ENCODE peak calls at places on chromosomes 3 and 15, in eight cellular contexts. N, O, R, F, Q, M, L and T are unnamed samples.

GRCh38 chr15:59274126-59274970 is 67.7 kb downstream of the LDHAL6B start:
- DNase-seq in N (no peak), O (no peak), R (no peak), F (no peak), Q (no peak), M (no peak), L (no peak), T (no peak)

GRCh38 chr3:196654006-196654405 is 14.5 kb downstream of the NRROS start:
- DNase-seq in N (no peak), O (no peak), R (no peak), F (no peak), Q (no peak), M (no peak), L (no peak), T (no peak)

GRCh38 chr15:85530079-85530478 is 149.7 kb downstream of the AKAP13 start:
- DNase-seq in N (no peak), O (no peak), R (no peak), F (no peak), Q (no peak), M (no peak), L (no peak), T (no peak)

GRCh38 chr3:40079845-40080240 is 229.7 kb upstream of the EIF1B start:
- DNase-seq in N (no peak), O (no peak), R (no peak), F (no peak), Q (no peak), M (no peak), L (no peak), T (no peak)

GRCh38 chr3:53709856-53710674 is 136.2 kb downstream of the CHDH start:
- DNase-seq in N (peak), O (peak), R (peak), F (peak), Q (peak), M (peak), L (peak), T (no peak)

GRCh38 chr3:125582707-125583106 is 12.6 kb downstream of the OSBPL11 start:
- DNase-seq in N (no peak), O (no peak), R (no peak), F (no peak), Q (no peak), M (no peak), L (no peak), T (no peak)

GRCh38 chr3:192482391-192482790 is 244.9 kb downstream of the FGF12 start:
- DNase-seq in N (no peak), O (no peak), R (no peak), F (no peak), Q (no peak), M (no peak), L (no peak), T (no peak)

GRCh38 chr3:179149239-179149887 is 1.2 kb downstream of the PIK3CA start:
- DNase-seq in N (peak), O (no peak), R (no peak), F (no peak), Q (peak), M (no peak), L (no peak), T (no peak)

GRCh38 chr15:29070471-29071192 is 184.9 kb downstream of the APBA2 start:
- DNase-seq in N (no peak), O (no peak), R (no peak), F (no peak), Q (no peak), M (no peak), L (no peak), T (no peak)

GRCh38 chr15:58666957-58667356 is 82.5 kb downstream of the ADAM10 start:
- DNase-seq in N (no peak), O (no peak), R (no peak), F (no peak), Q (no peak), M (peak), L (no peak), T (no peak)

GRCh38 chr3:134846943-134847342 is 51.9 kb downstream of the EPHB1 start:
- DNase-seq in N (no peak), O (peak), R (no peak), F (no peak), Q (no peak), M (peak), L (no peak), T (no peak)

GRCh38 chr3:146544929-146545528 is 622 bp upstream of the PLSCR1 start:
- DNase-seq in N (no peak), O (no peak), R (no peak), F (no peak), Q (no peak), M (no peak), L (no peak), T (no peak)

GRCh38 chr3:168085491-168086119 is 10.1 kb downstream of the GOLIM4 start:
- DNase-seq in N (no peak), O (no peak), R (no peak), F (no peak), Q (no peak), M (no peak), L (no peak), T (no peak)

GRCh38 chr15:57647791-57648130 is 56.1 kb downstream of the MYZAP start:
- DNase-seq in N (no peak), O (peak), R (peak), F (no peak), Q (no peak), M (no peak), L (no peak), T (no peak)

GRCh38 chr3:127629462-127630403 is 748 bp downstream of the PODXL2 start:
- DNase-seq in N (no peak), O (no peak), R (peak), F (no peak), Q (peak), M (no peak), L (no peak), T (no peak)

GRCh38 chr3:132448211-132448961 is 31.1 kb downstream of the DNAJC13 start:
- DNase-seq in N (no peak), O (no peak), R (peak), F (peak), Q (no peak), M (no peak), L (no peak), T (no peak)

GRCh38 chr3:159788987-159789386 is 199.6 kb upstream of the IL12A start:
- DNase-seq in N (no peak), O (no peak), R (no peak), F (no peak), Q (no peak), M (no peak), L (no peak), T (no peak)

GRCh38 chr15:64883097-64883581 is 28.6 kb upstream of the ANKDD1A start:
- DNase-seq in N (no peak), O (no peak), R (no peak), F (no peak), Q (no peak), M (no peak), L (no peak), T (no peak)

GRCh38 chr3:188760408-188760807 is 411.4 kb upstream of the TPRG1 start:
- DNase-seq in N (no peak), O (no peak), R (no peak), F (no peak), Q (no peak), M (no peak), L (no peak), T (no peak)

GRCh38 chr3:176872771-176873209 is 324.5 kb downstream of the TBL1XR1 start:
- DNase-seq in N (no peak), O (peak), R (peak), F (no peak), Q (peak), M (peak), L (peak), T (no peak)

GRCh38 chr15:38517312-38517711 is 47.3 kb downstream of the RASGRP1 start:
- DNase-seq in N (no peak), O (no peak), R (no peak), F (no peak), Q (no peak), M (no peak), L (no peak), T (no peak)

GRCh38 chr3:175456496-175456895 is 597.4 kb downstream of the NAALADL2 start:
- DNase-seq in N (no peak), O (no peak), R (no peak), F (no peak), Q (no peak), M (no peak), L (no peak), T (no peak)

GRCh38 chr3:131474115-131474514 is 28.7 kb downstream of the MRPL3 start:
- DNase-seq in N (no peak), O (no peak), R (no peak), F (no peak), Q (no peak), M (no peak), L (no peak), T (no peak)

GRCh38 chr15:56943398-56943797 is 25.0 kb downstream of the TCF12 start:
- DNase-seq in N (no peak), O (no peak), R (no peak), F (no peak), Q (no peak), M (no peak), L (no peak), T (no peak)

GRCh38 chr3:164940737-164941136 is 137.6 kb downstream of the SI start:
- DNase-seq in N (no peak), O (no peak), R (no peak), F (no peak), Q (no peak), M (no peak), L (no peak), T (no peak)

GRCh38 chr3:79011821-79012529 is 755.8 kb downstream of the ROBO1 start:
- DNase-seq in N (no peak), O (no peak), R (no peak), F (no peak), Q (no peak), M (no peak), L (no peak), T (no peak)

GRCh38 chr3:66763294-66763693 is 234.8 kb upstream of the KBTBD8 start:
- DNase-seq in N (no peak), O (no peak), R (no peak), F (no peak), Q (no peak), M (no peak), L (no peak), T (no peak)